ENCODE peak calls at places on chromosomes 6 and 20, in ten cellular contexts. U, E, O, M, S, J, I, K, Y and N are unnamed samples.

GRCh38 chr6:165597821-165598220 is 65.2 kb downstream of the PDE10A start:
- DNase-seq in U (no peak), E (no peak), O (no peak), M (no peak), S (no peak), J (no peak), I (no peak), K (no peak), Y (no peak), N (no peak)

GRCh38 chr20:54098044-54098443 is 27.6 kb upstream of the BCAS1 start:
- DNase-seq in U (no peak), E (no peak), O (no peak), M (no peak), S (no peak), J (no peak), I (no peak), K (no peak), Y (no peak), N (no peak)

GRCh38 chr20:54257090-54257816 is 49.4 kb downstream of the PFDN4 start:
- DNase-seq in U (no peak), E (no peak), O (no peak), M (peak), S (no peak), J (peak), I (no peak), K (no peak), Y (peak), N (no peak)

GRCh38 chr6:16108996-16109658 is 19.8 kb upstream of the MYLIP start:
- DNase-seq in U (no peak), E (no peak), O (peak), M (no peak), S (no peak), J (peak), I (peak), K (peak), Y (no peak), N (no peak)

GRCh38 chr6:140445474-140446004 is 1071.1 kb upstream of the CITED2 start:
- DNase-seq in U (no peak), E (no peak), O (peak), M (no peak), S (no peak), J (peak), I (no peak), K (no peak), Y (peak), N (no peak)

GRCh38 chr6:153034139-153034538 is 31.6 kb upstream of the MTRF1L start:
- DNase-seq in U (no peak), E (no peak), O (no peak), M (no peak), S (no peak), J (no peak), I (no peak), K (no peak), Y (no peak), N (no peak)

GRCh38 chr6:47362857-47363461 is 53.3 kb upstream of the TNFRSF21 start:
- DNase-seq in U (no peak), E (no peak), O (no peak), M (no peak), S (no peak), J (peak), I (no peak), K (no peak), Y (no peak), N (no peak)

GRCh38 chr20:64121586-64121985 is 14.2 kb upstream of the NPBWR2 start:
- DNase-seq in U (no peak), E (no peak), O (no peak), M (no peak), S (no peak), J (no peak), I (no peak), K (no peak), Y (no peak), N (no peak)

GRCh38 chr20:31403886-31404285 is 2.1 kb downstream of the DEFB121 start:
- DNase-seq in U (no peak), E (no peak), O (no peak), M (no peak), S (no peak), J (no peak), I (no peak), K (no peak), Y (no peak), N (no peak)

GRCh38 chr6:35203680-35204079 is 10.1 kb upstream of the SCUBE3 start:
- DNase-seq in U (no peak), E (no peak), O (no peak), M (no peak), S (no peak), J (no peak), I (no peak), K (no peak), Y (peak), N (no peak)

GRCh38 chr6:30483677-30484279 is 5.5 kb upstream of the HLA-E start:
- DNase-seq in U (no peak), E (no peak), O (peak), M (no peak), S (no peak), J (peak), I (no peak), K (no peak), Y (peak), N (peak)

GRCh38 chr6:30485236-30485635 is 4.1 kb upstream of the HLA-E start:
- DNase-seq in U (no peak), E (no peak), O (no peak), M (no peak), S (no peak), J (no peak), I (no peak), K (no peak), Y (no peak), N (no peak)

GRCh38 chr6:30480536-30481156 is 8.7 kb upstream of the HLA-E start:
- DNase-seq in U (no peak), E (no peak), O (no peak), M (no peak), S (no peak), J (no peak), I (no peak), K (no peak), Y (no peak), N (peak)

DNA sequence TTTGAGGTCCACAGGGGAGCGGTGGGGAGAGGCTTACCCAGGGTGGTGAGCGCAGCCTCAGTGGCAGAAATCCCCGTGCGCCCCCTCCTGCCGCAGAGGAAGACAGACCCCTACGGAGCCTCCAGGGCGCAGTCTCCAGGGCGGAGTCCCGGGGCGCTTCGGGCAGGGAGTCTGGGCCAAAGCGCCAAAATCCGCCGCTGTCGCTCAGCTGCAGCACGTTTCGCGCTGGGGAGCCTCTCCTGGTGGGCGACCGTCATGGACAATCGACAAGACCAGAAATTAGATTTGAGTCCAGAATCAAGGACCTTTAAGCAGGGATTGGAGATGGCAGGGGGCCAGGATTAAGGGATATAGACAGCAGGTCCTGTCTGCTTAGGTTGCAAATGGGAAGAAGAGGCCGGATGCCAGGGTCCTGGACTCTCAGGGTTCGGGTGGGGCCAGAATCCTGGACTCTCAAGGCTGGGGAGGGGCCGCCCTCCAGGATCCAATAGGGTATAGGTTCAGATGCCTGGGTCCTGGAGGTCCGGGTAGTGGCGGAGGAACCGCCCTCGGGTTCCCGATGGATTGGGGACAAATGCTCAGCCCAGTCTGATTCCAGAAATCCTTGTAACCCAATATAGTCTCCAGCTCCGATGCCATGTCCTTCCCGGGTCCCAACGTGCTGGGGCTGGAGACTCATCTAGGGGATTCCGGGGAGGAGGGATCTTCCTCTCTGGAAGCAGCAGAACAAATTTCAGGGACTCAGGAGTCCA is 7.9 kb upstream of the HLA-E start:
- DNase-seq in U (no peak), E (no peak), O (no peak), M (no peak), S (no peak), J (no peak), I (no peak), K (no peak), Y (no peak), N (no peak)
- H3K4me3 ChIP-seq in U (peak), E (no peak), O (no peak), M (no peak), S (no peak), J (no peak), I (no peak), K (no peak), Y (no peak), N (no peak)

GRCh38 chr20:23939063-23939462 is 49.5 kb downstream of the GGTLC1 start:
- DNase-seq in U (no peak), E (no peak), O (no peak), M (no peak), S (no peak), J (no peak), I (no peak), K (no peak), Y (no peak), N (no peak)
- H3K4me3 ChIP-seq in U (no peak), E (no peak), O (no peak), M (no peak), S (no peak), J (no peak), I (no peak), K (no peak), Y (no peak), N (no peak)

GRCh38 chr6:158815379-158815724 is 3.8 kb downstream of the EZR start:
- DNase-seq in U (no peak), E (no peak), O (no peak), M (no peak), S (no peak), J (no peak), I (no peak), K (no peak), Y (no peak), N (no peak)
- H3K4me3 ChIP-seq in U (peak), E (no peak), O (peak), M (no peak), S (no peak), J (peak), I (peak), K (peak), Y (no peak), N (no peak)

DNA sequence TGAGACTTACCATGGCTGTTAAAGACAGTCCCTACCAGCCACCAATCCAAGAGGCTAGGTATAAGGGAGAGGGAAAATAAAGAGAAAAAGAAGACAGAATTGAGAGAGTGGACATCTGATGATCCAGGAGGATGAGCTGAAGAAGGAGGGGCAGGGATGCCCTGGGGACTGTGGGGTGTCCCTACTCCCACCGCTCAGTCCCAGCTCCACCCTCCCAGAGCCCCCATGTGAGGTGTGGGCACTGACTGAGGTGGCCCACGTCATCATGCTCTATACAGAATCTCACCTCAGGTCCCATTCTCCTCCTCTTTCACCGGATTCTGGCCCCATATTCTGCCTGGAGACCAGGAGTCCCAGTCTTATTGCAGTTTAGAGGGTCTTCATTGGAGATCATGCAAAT is 135.7 kb downstream of the KLHL32 start:
- DNase-seq in U (no peak), E (no peak), O (no peak), M (no peak), S (no peak), J (no peak), I (no peak), K (no peak), Y (no peak), N (no peak)
- H3K4me3 ChIP-seq in U (no peak), E (no peak), O (no peak), M (no peak), S (no peak), J (no peak), I (no peak), K (no peak), Y (no peak), N (no peak)

DNA sequence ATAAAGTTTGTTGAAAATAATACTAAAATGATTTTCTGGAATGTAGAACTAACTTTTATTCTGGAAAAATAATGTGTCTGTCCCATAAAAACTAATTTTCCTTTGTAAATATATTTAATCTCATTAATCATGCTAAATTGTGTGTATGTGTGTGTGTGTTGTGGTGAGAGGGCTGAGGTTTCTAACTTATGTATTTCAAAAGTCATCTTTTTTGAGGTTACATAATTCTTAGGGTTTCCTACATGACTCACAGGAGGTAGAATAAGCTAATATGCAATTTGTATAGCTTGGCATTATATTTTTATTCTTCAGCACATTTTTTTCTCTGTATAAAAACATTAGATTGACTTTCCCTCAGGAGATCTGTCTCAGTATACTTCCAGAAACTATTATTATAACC is 64.1 kb upstream of the CLVS2 start:
- DNase-seq in U (no peak), E (no peak), O (no peak), M (no peak), S (no peak), J (no peak), I (no peak), K (no peak), Y (no peak), N (no peak)
- H3K4me3 ChIP-seq in U (no peak), E (no peak), O (no peak), M (no peak), S (no peak), J (no peak), I (no peak), K (no peak), Y (no peak), N (no peak)

DNA sequence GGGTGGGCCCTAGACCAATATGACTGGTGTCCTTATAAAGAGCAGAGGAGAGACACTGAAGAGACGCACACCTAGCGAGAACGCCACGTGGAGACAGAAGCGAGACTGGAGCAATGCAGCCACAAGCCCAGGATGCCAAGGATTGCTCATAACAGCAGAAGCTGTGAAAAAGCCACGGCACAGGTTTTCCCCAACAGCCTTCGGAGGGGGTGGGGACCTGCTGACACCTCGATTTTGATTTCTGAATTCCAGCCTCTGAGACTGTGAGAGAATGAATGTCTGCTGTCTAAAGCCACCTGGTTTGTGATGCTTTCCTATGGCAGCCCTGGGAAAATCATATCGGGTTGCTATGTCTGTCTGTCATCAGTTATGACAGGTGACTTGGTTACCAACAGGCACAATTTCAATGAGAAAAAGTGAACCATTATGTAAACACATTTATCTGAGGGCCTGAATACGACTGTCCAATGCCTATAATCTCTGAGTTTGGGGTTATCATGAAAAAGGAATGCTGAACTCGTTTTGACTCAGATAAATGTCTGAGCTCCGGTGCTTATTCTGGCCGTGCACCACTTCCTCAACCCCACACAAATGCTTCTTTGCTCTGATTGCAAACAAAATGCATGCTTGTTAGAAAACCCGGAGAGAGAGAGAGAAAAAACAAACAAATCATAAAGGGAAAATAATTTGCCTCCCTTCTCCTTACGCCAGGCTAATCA is 769.7 kb downstream of the PTPRT start:
- DNase-seq in U (no peak), E (no peak), O (no peak), M (no peak), S (no peak), J (no peak), I (no peak), K (no peak), Y (no peak), N (no peak)
- H3K4me3 ChIP-seq in U (no peak), E (no peak), O (no peak), M (no peak), S (no peak), J (no peak), I (no peak), K (no peak), Y (no peak), N (no peak)

DNA sequence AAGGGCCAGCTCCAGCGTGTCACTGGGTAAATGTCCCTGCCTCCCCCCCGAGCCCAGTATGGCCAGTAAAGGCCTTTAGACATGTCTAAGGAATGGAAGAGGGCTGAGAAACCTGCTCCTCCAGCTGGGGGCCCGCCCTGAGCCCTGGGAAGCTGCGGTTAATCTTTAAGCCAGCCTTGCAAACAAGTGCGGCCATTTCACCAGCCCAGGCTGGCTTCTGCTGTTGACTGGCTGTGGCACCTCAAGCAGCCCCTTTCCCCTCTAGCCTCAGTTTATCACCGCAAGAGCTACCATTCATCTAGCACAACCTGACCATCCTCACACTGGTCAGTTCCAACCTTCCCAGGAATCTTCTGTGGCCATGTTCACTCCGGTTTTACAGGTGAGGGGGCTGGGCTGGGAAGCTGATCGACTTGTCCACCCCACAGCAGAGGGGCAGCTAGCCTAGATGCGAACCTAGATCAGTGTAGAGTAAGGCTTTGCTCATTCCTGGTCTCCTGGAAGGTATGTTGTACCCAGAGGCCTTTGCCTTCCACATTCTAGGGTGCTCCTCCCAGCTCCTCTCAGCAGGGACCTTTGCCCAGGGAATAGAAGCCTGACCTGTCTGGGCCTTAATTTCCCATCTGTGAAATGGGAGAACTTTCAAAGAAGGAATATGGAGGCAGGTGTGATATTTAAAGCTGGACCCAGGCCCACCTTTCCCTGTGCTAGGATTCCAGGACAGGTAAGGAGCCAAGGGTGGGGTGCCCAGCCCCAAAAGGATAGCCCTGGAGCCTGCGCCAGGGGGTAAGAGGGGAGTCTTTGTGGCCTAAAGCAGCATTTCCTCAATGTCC is 1.2 kb upstream of the SRC start:
- DNase-seq in U (no peak), E (no peak), O (no peak), M (no peak), S (no peak), J (no peak), I (peak), K (peak), Y (no peak), N (no peak)
- H3K4me3 ChIP-seq in U (peak), E (no peak), O (no peak), M (no peak), S (no peak), J (no peak), I (peak), K (peak), Y (peak), N (peak)

GRCh38 chr20:3246682-3247081 is 7.7 kb upstream of the SLC4A11 start:
- DNase-seq in U (no peak), E (no peak), O (no peak), M (no peak), S (no peak), J (no peak), I (no peak), K (no peak), Y (no peak), N (no peak)

GRCh38 chr20:3250091-3250504 is 11.1 kb upstream of the SLC4A11 start:
- DNase-seq in U (no peak), E (no peak), O (peak), M (no peak), S (no peak), J (no peak), I (no peak), K (no peak), Y (no peak), N (no peak)

GRCh38 chr20:3248167-3248992 is 9.4 kb upstream of the SLC4A11 start:
- DNase-seq in U (no peak), E (no peak), O (peak), M (no peak), S (peak), J (peak), I (no peak), K (no peak), Y (no peak), N (no peak)

GRCh38 chr20:3247638-3248037 is 8.6 kb upstream of the SLC4A11 start:
- DNase-seq in U (no peak), E (no peak), O (no peak), M (no peak), S (no peak), J (no peak), I (no peak), K (no peak), Y (no peak), N (no peak)

GRCh38 chr20:3248993-3249347 is 10.0 kb upstream of the SLC4A11 start:
- DNase-seq in U (no peak), E (no peak), O (no peak), M (no peak), S (no peak), J (no peak), I (no peak), K (no peak), Y (no peak), N (no peak)
- H3K4me3 ChIP-seq in U (peak), E (peak), O (no peak), M (peak), S (peak), J (no peak), I (no peak), K (peak), Y (no peak), N (no peak)

GRCh38 chr20:48802216-48802615 is 25.6 kb downstream of the PREX1 start:
- DNase-seq in U (no peak), E (no peak), O (no peak), M (no peak), S (no peak), J (no peak), I (no peak), K (no peak), Y (no peak), N (no peak)
- H3K4me3 ChIP-seq in U (no peak), E (no peak), O (no peak), M (no peak), S (no peak), J (no peak), I (no peak), K (no peak), Y (no peak), N (no peak)